ENCODE peak calls at places on chromosomes 5 and 9, in six cellular contexts. D, O, Z, W, X and A are unnamed samples.

GRCh38 chr9:127390563-127390962 is 6.4 kb upstream of the SLC2A8 start:
- DNase-seq in D (no peak), O (no peak), Z (no peak), W (no peak), X (peak; percentile 43), A (no peak)

GRCh38 chr5:179806250-179807045 is at the start of gene MGAT4B:
- DNase-seq in D (peak; percentile 86), O (peak; percentile 75), Z (peak; percentile 79), W (peak; percentile 76), X (peak; percentile 94), A (peak; percentile 67)

GRCh38 chr5:159642379-159642778 is 273.9 kb upstream of the ADRA1B start:
- DNase-seq in D (no peak), O (no peak), Z (no peak), W (no peak), X (no peak), A (no peak)

GRCh38 chr9:132404228-132404881 is 2.3 kb downstream of the TTF1 start:
- DNase-seq in D (no peak), O (no peak), Z (no peak), W (no peak), X (no peak), A (no peak)

GRCh38 chr5:73417307-73418035 is 31.1 kb downstream of the FOXD1 start:
- DNase-seq in D (no peak), O (peak; percentile 61), Z (no peak), W (no peak), X (no peak), A (no peak)

GRCh38 chr9:100730126-100730525 is 152.2 kb downstream of the CAVIN4 start:
- DNase-seq in D (no peak), O (no peak), Z (no peak), W (no peak), X (no peak), A (no peak)

GRCh38 chr5:177116631-177117373 is 16.8 kb upstream of the NSD1 start:
- DNase-seq in D (peak; percentile 83), O (peak; percentile 93), Z (peak; percentile 85), W (peak; percentile 91), X (peak; percentile 94), A (peak; percentile 87)

GRCh38 chr9:112377087-112377486 is 2.8 kb upstream of the HSDL2 start:
- DNase-seq in D (no peak), O (no peak), Z (no peak), W (no peak), X (no peak), A (no peak)

GRCh38 chr5:110631236-110631635 is 95.2 kb downstream of the TMEM232 start:
- DNase-seq in D (no peak), O (no peak), Z (no peak), W (no peak), X (peak; percentile 52), A (no peak)

GRCh38 chr5:111901303-111901702 is 144.3 kb upstream of the NREP start:
- DNase-seq in D (no peak), O (no peak), Z (no peak), W (no peak), X (no peak), A (no peak)

GRCh38 chr9:133334161-133334560 is 1.8 kb downstream of the SURF6 start:
- DNase-seq in D (no peak), O (no peak), Z (no peak), W (peak; percentile 6), X (peak; percentile 51), A (no peak)

GRCh38 chr5:90484540-90484939 is 9.9 kb downstream of the POLR3G start:
- DNase-seq in D (no peak), O (no peak), Z (no peak), W (no peak), X (no peak), A (no peak)

GRCh38 chr5:9698125-9698848 is 68.1 kb upstream of the TAS2R1 start:
- DNase-seq in D (no peak), O (no peak), Z (no peak), W (no peak), X (no peak), A (no peak)

GRCh38 chr5:135462304-135462703 is 10.2 kb upstream of the TIFAB start:
- DNase-seq in D (no peak), O (peak; percentile 66), Z (peak; percentile 48), W (no peak), X (peak; percentile 61), A (no peak)

GRCh38 chr5:173670130-173670591 is 53.7 kb upstream of the BOD1 start:
- DNase-seq in D (no peak), O (no peak), Z (no peak), W (no peak), X (no peak), A (no peak)

GRCh38 chr9:88235615-88236014 is 97.3 kb upstream of the SPATA31C2 start:
- DNase-seq in D (no peak), O (no peak), Z (no peak), W (no peak), X (no peak), A (no peak)

GRCh38 chr5:1652873-1653707 is 129.3 kb upstream of the LPCAT1 start:
- DNase-seq in D (no peak), O (no peak), Z (no peak), W (no peak), X (no peak), A (no peak)

GRCh38 chr5:137145726-137146125 is 353.4 kb downstream of the SPOCK1 start:
- DNase-seq in D (no peak), O (no peak), Z (no peak), W (no peak), X (no peak), A (no peak)

GRCh38 chr5:16727937-16728336 is 111.1 kb upstream of the RETREG1 start:
- DNase-seq in D (no peak), O (peak; percentile 65), Z (peak; percentile 51), W (no peak), X (no peak), A (peak; percentile 39)

GRCh38 chr9:125932012-125932411 is 184.8 kb downstream of the PBX3 start:
- DNase-seq in D (no peak), O (no peak), Z (peak; percentile 26), W (peak; percentile 21), X (no peak), A (peak; percentile 53)

GRCh38 chr9:87834357-87834756 is 48.3 kb upstream of the SPATA31E1 start:
- DNase-seq in D (no peak), O (no peak), Z (no peak), W (no peak), X (no peak), A (no peak)

GRCh38 chr5:68194405-68194804 is 21.2 kb upstream of the PIK3R1 start:
- DNase-seq in D (no peak), O (no peak), Z (no peak), W (no peak), X (no peak), A (no peak)

GRCh38 chr5:88883566-88884434 is 816 bp upstream of the MEF2C start:
- DNase-seq in D (peak; percentile 58), O (peak; percentile 78), Z (peak; percentile 58), W (peak; percentile 67), X (peak; percentile 91), A (peak; percentile 43)

GRCh38 chr5:127006711-127007110 is 23.6 kb downstream of the MARCHF3 start:
- DNase-seq in D (no peak), O (no peak), Z (no peak), W (no peak), X (no peak), A (no peak)

GRCh38 chr5:142669479-142669878 is 16.4 kb downstream of the FGF1 start:
- DNase-seq in D (no peak), O (no peak), Z (no peak), W (no peak), X (no peak), A (no peak)

GRCh38 chr5:180540050-180540694 is 46.0 kb downstream of the CNOT6 start:
- DNase-seq in D (no peak), O (no peak), Z (no peak), W (no peak), X (no peak), A (no peak)

GRCh38 chr9:89080193-89080592 is 88.9 kb downstream of the S1PR3 start:
- DNase-seq in D (no peak), O (peak; percentile 36), Z (no peak), W (peak; percentile 79), X (no peak), A (no peak)

GRCh38 chr5:112906637-112907036 is 15.4 kb downstream of the REEP5 start:
- DNase-seq in D (no peak), O (no peak), Z (no peak), W (no peak), X (no peak), A (no peak)

GRCh38 chr5:94314507-94315170 is 303.8 kb downstream of the KIAA0825 start:
- DNase-seq in D (no peak), O (no peak), Z (no peak), W (no peak), X (no peak), A (no peak)

GRCh38 chr5:171342362-171343111 is 33.5 kb downstream of the TLX3 start:
- DNase-seq in D (peak; percentile 51), O (peak; percentile 79), Z (no peak), W (no peak), X (peak; percentile 15), A (no peak)

GRCh38 chr5:73120222-73121108 is at the start of gene TMEM171:
- DNase-seq in D (peak; percentile 92), O (peak; percentile 38), Z (peak; percentile 46), W (peak; percentile 15), X (peak; percentile 82), A (no peak)

GRCh38 chr5:34519489-34520220 is 136.5 kb upstream of the RAI14 start:
- DNase-seq in D (no peak), O (no peak), Z (no peak), W (no peak), X (no peak), A (no peak)

GRCh38 chr9:77807846-77808749 is 160.0 kb upstream of the GNA14 start:
- DNase-seq in D (no peak), O (no peak), Z (no peak), W (no peak), X (no peak), A (no peak)

GRCh38 chr9:137724114-137724445 is 105.3 kb downstream of the EHMT1 start:
- DNase-seq in D (no peak), O (no peak), Z (peak; percentile 54), W (no peak), X (no peak), A (no peak)

GRCh38 chr9:83304686-83305085 is 233.5 kb downstream of the FRMD3 start:
- DNase-seq in D (peak; percentile 84), O (peak; percentile 85), Z (peak; percentile 59), W (peak; percentile 90), X (no peak), A (peak; percentile 55)

GRCh38 chr5:133962131-133962530 is 6.3 kb downstream of the C5orf15 start:
- DNase-seq in D (no peak), O (no peak), Z (no peak), W (no peak), X (no peak), A (no peak)
- H3K27ac ChIP-seq in D (no peak overlapping the region), O (no peak overlapping the region), Z (no peak overlapping the region), W (no peak overlapping the region), X (no peak overlapping the region), A (no peak overlapping the region)

GRCh38 chr9:110125207-110125751 is 82.7 kb downstream of the C9orf152 start:
- DNase-seq in D (peak; percentile 91), O (peak; percentile 89), Z (peak; percentile 78), W (peak; percentile 91), X (peak; percentile 81), A (peak; percentile 90)
- H3K4me3 ChIP-seq in D (no peak overlapping the region), O (no peak overlapping the region), Z (peak overlapping the region; percentile 8), W (peak overlapping the region; percentile 33), X (no peak overlapping the region), A (peak overlapping the region; percentile 24)

GRCh38 chr9:97594414-97594921 is 38.7 kb downstream of the TSTD2 start:
- DNase-seq in D (no peak), O (no peak), Z (no peak), W (peak; percentile 29), X (no peak), A (no peak)
- TF ChIP-seq POLR2A in D (no peak), O (no peak), Z (no peak), W (no peak), X (no peak), A (no peak)

GRCh38 chr5:36646507-36647023 is 40.2 kb downstream of the SLC1A3 start:
- DNase-seq in D (no peak), O (no peak), Z (no peak), W (no peak), X (no peak), A (no peak)
- H3K27ac ChIP-seq in D (no peak overlapping the region), O (no peak overlapping the region), Z (no peak overlapping the region), W (no peak overlapping the region), X (no peak overlapping the region), A (no peak overlapping the region)